ENCODE peak calls at places on chromosomes 13 and 19, in ten cellular contexts. L, J, S, C, P, K, X, Q, W and Z are unnamed samples. For H3K4me1 and H3K9me3, the result is how much of the 10 kb centered on the place peaks cover.

GRCh38 chr13:66965146-66965545 is 265.0 kb downstream of the PCDH9 start:
- DNase-seq in K (no peak), Q (no peak), X (no peak), P (no peak), J (no peak), L (no peak), C (no peak), S (no peak), W (no peak), Z (no peak)

GRCh38 chr19:16118489-16119033 is 6.9 kb downstream of the RAB8A start:
- DNase-seq in X (no peak), K (no peak), L (peak), C (no peak), P (peak), S (no peak), Q (no peak), J (no peak), W (no peak), Z (no peak)

GRCh38 chr19:54345938-54346386 is 7.0 kb upstream of the LILRA4 start:
- DNase-seq in X (no peak), J (peak), Q (no peak), W (no peak), C (no peak), P (no peak), S (no peak), K (no peak), L (peak), Z (no peak)

GRCh38 chr13:22960827-22961226 is 220.0 kb upstream of the SGCG start:
- DNase-seq in P (no peak), K (no peak), J (no peak), Q (no peak), C (no peak), X (no peak), S (no peak), W (no peak), L (no peak), Z (no peak)

GRCh38 chr13:69857188-69857821 is 250.3 kb upstream of the ATXN8OS start:
- DNase-seq in W (peak), X (no peak), L (peak), P (no peak), K (no peak), Q (peak), J (no peak), C (peak), S (no peak), Z (peak)

GRCh38 chr13:108915634-108916497 is 286.5 kb downstream of the MYO16 start:
- DNase-seq in C (no peak), P (peak), L (peak), X (peak), W (peak), Q (peak), K (peak), J (peak), S (peak), Z (peak)

GRCh38 chr13:33519561-33520479 is 234.3 kb upstream of the STARD13 start:
- DNase-seq in S (no peak), J (no peak), W (peak), X (no peak), C (no peak), Q (no peak), P (no peak), K (no peak), L (no peak), Z (no peak)

GRCh38 chr19:29943615-29944014 is 1.6 kb downstream of the URI1 start:
- DNase-seq in K (no peak), S (no peak), Q (no peak), P (no peak), C (no peak), J (no peak), W (no peak), X (no peak), L (no peak), Z (no peak)

GRCh38 chr19:474126-475078 is 13.6 kb upstream of the SHC2 start:
- DNase-seq in C (no peak), K (peak), L (no peak), S (no peak), Q (no peak), J (no peak), P (no peak), X (no peak), W (no peak), Z (no peak)

GRCh38 chr19:2121416-2122051 is 24.8 kb downstream of the IZUMO4 start:
- DNase-seq in L (no peak), C (no peak), P (no peak), J (no peak), X (no peak), K (no peak), W (no peak), Q (no peak), S (no peak), Z (no peak)
- H3K4me1 ChIP-seq in L (under half), C (under half), P (under half), J (under half), X (under half), K (under half), W (under half), Q (under half), S (under half), Z (under half)

GRCh38 chr19:57706346-57706745 is 2.7 kb downstream of the ZNF154 start:
- DNase-seq in L (no peak), W (no peak), X (no peak), S (no peak), Q (no peak), P (no peak), C (no peak), K (no peak), J (no peak), Z (no peak)

GRCh38 chr19:57701625-57702024 is 7.4 kb downstream of the ZNF154 start:
- DNase-seq in X (no peak), P (no peak), C (no peak), S (no peak), W (no peak), K (no peak), Q (no peak), J (no peak), L (no peak), Z (no peak)
- H3K4me3 ChIP-seq in X (no peak), P (no peak), C (no peak), S (no peak), W (no peak), K (no peak), Q (no peak), J (no peak), L (no peak), Z (no peak)

GRCh38 chr19:37551123-37551993 is 43.2 kb downstream of the ZNF571 start:
- DNase-seq in C (no peak), K (peak), L (peak), W (peak), S (peak), Q (no peak), P (no peak), X (no peak), J (no peak), Z (peak)
- H3K9me3 ChIP-seq in C (half or more), K (under half), L (half or more), W (under half), S (half or more), Q (under half), P (under half), X (under half), J (under half), Z (under half)

GRCh38 chr13:49594576-49594975 is 9.2 kb upstream of the RCBTB1 start:
- DNase-seq in W (no peak), X (no peak), L (no peak), P (no peak), Q (no peak), J (no peak), S (no peak), K (no peak), C (no peak), Z (no peak)
- H3K4me1 ChIP-seq in W (under half), X (under half), L (under half), P (under half), Q (under half), J (under half), S (under half), K (under half), C (under half), Z (under half)

DNA sequence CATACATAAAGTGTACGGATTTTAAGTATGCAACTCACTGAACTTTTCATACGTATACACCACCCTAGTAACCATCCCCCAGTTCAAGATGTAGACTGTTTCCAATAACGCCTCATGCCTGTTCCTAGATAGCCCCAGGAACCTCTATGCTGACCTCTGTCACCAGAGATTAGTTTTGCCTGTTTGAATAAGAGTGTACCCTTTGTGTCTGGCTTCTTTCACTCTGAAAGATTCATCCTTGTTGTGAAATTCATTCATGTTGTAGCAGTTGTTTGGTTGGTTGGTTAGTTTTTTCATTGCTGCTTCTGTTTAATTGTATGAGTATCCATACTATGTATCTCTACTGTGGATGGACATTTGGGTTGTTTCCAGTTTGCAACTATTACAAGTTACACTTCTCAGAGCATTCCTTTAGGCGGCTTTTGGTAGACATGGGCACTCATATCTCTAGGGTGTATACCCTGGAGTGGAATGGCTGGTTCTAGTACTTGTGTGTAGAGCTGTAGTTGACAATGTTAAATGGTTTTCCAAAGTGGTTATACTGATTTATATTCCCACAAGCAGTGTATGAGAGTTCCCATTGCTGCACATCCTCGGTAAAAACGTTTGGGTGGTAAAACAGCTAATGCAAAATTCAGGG is 1.6 kb downstream of the RNASEH2B start:
- DNase-seq in S (no peak), K (no peak), P (no peak), Q (no peak), J (no peak), W (peak), C (no peak), L (no peak), X (no peak), Z (peak)
- H3K4me3 ChIP-seq in S (peak), K (peak), P (no peak), Q (peak), J (peak), W (peak), C (peak), L (no peak), X (no peak), Z (no peak)